ENCODE peak calls at places on chromosomes 13 and 19, in four cellular contexts. One of them, this sample, is unnamed.

GRCh38 chr13:37068962-37069361 is 9.5 kb upstream of the SUPT20H start:
- DNase-seq in Panc1: no peak
- DNase-seq in IMR-90: peak
- DNase-seq in ascending aorta: no peak
- DNase-seq in this sample: no peak

GRCh38 chr13:30429721-30430694 is 7.7 kb downstream of the UBE2L5 start:
- DNase-seq in ascending aorta: no peak
- DNase-seq in Panc1: peak
- DNase-seq in IMR-90: peak
- DNase-seq in this sample: peak

GRCh38 chr19:22600690-22601648 is 33.2 kb upstream of the ZNF492 start:
- DNase-seq in IMR-90: no peak
- DNase-seq in Panc1: no peak
- DNase-seq in ascending aorta: no peak
- DNase-seq in this sample: no peak

GRCh38 chr19:14058182-14059092 is 3.4 kb downstream of the PALM3 start:
- DNase-seq in ascending aorta: no peak
- DNase-seq in IMR-90: no peak
- DNase-seq in Panc1: no peak
- DNase-seq in this sample: no peak

GRCh38 chr13:35228536-35228935 is 248.0 kb downstream of the MAB21L1 start:
- DNase-seq in ascending aorta: no peak
- DNase-seq in IMR-90: no peak
- DNase-seq in Panc1: no peak
- DNase-seq in this sample: no peak

GRCh38 chr13:97757807-97758206 is 195.7 kb upstream of the IPO5 start:
- DNase-seq in ascending aorta: no peak
- DNase-seq in Panc1: no peak
- DNase-seq in IMR-90: no peak
- DNase-seq in this sample: no peak

GRCh38 chr19:52535831-52536800 is 8.6 kb downstream of the ZNF808 start:
- DNase-seq in IMR-90: peak
- DNase-seq in Panc1: no peak
- DNase-seq in ascending aorta: peak
- DNase-seq in this sample: peak

GRCh38 chr13:110553417-110553816 is 8.1 kb downstream of the RAB20 start:
- DNase-seq in IMR-90: no peak
- DNase-seq in Panc1: no peak
- DNase-seq in ascending aorta: no peak
- DNase-seq in this sample: no peak

GRCh38 chr13:48500652-48501197 is 32.2 kb downstream of the RCBTB2 start:
- DNase-seq in ascending aorta: no peak
- DNase-seq in Panc1: no peak
- DNase-seq in IMR-90: peak
- DNase-seq in this sample: peak

GRCh38 chr13:44899967-44900366 is 89.3 kb downstream of the NUFIP1 start:
- DNase-seq in IMR-90: no peak
- DNase-seq in ascending aorta: no peak
- DNase-seq in Panc1: no peak
- DNase-seq in this sample: peak

GRCh38 chr13:77138813-77139212 is 111.9 kb upstream of the FBXL3 start:
- DNase-seq in ascending aorta: no peak
- DNase-seq in IMR-90: no peak
- DNase-seq in Panc1: no peak
- DNase-seq in this sample: no peak

GRCh38 chr13:42355118-42355840 is 83.3 kb downstream of the AKAP11 start:
- DNase-seq in ascending aorta: no peak
- DNase-seq in Panc1: no peak
- DNase-seq in IMR-90: no peak
- DNase-seq in this sample: no peak

GRCh38 chr13:73684750-73685149 is 449.5 kb downstream of the KLF12 start:
- DNase-seq in IMR-90: no peak
- DNase-seq in ascending aorta: no peak
- DNase-seq in Panc1: no peak
- DNase-seq in this sample: no peak

DNA sequence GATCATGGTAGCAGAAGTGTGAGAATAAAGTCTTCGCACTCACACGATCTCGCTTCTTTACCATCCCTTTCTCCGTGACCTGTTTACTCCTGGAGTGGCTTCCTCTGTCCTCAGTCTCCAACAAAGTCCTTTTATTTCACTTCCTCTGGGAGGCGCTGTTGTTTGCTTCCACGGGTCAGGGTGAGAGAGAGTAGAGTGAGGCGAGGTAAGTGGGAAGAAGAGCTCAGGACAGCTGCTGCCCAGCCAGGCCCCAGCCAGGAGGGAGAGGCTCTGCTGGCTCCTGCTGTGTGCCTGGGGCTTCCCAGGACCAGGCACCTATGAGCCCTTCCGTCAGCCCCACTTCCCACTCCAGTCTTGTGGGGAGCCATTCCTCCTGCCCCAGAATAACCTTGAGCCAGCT is 242.1 kb downstream of the FGF9 start:
- DNase-seq in Panc1: no peak
- DNase-seq in ascending aorta: no peak
- DNase-seq in IMR-90: peak
- DNase-seq in this sample: no peak
- TF ChIP-seq CTCF in Panc1: no peak
- TF ChIP-seq CTCF in ascending aorta: no peak
- TF ChIP-seq CTCF in IMR-90: peak
- TF ChIP-seq CTCF in this sample: no peak

GRCh38 chr19:55382522-55383054 is 1.5 kb downstream of the TMEM238 start:
- DNase-seq in ascending aorta: no peak
- DNase-seq in IMR-90: no peak
- DNase-seq in Panc1: no peak
- DNase-seq in this sample: no peak
- H3K4me3 ChIP-seq in ascending aorta: no peak
- H3K4me3 ChIP-seq in IMR-90: no peak
- H3K4me3 ChIP-seq in Panc1: peak
- H3K4me3 ChIP-seq in this sample: peak

GRCh38 chr19:12792853-12793289 is 1.6 kb downstream of the JUNB start:
- DNase-seq in ascending aorta: no peak
- DNase-seq in IMR-90: no peak
- DNase-seq in Panc1: no peak
- DNase-seq in this sample: no peak

GRCh38 chr19:12794936-12795335 is 3.6 kb downstream of the JUNB start:
- DNase-seq in IMR-90: peak
- DNase-seq in ascending aorta: no peak
- DNase-seq in Panc1: no peak
- DNase-seq in this sample: no peak

GRCh38 chr19:12794196-12794921 is 3.1 kb downstream of the JUNB start:
- DNase-seq in IMR-90: peak
- DNase-seq in Panc1: no peak
- DNase-seq in ascending aorta: no peak
- DNase-seq in this sample: no peak

GRCh38 chr19:12792048-12792852 is 964 bp downstream of the JUNB start:
- DNase-seq in ascending aorta: no peak
- DNase-seq in IMR-90: peak
- DNase-seq in Panc1: no peak
- DNase-seq in this sample: peak

DNA sequence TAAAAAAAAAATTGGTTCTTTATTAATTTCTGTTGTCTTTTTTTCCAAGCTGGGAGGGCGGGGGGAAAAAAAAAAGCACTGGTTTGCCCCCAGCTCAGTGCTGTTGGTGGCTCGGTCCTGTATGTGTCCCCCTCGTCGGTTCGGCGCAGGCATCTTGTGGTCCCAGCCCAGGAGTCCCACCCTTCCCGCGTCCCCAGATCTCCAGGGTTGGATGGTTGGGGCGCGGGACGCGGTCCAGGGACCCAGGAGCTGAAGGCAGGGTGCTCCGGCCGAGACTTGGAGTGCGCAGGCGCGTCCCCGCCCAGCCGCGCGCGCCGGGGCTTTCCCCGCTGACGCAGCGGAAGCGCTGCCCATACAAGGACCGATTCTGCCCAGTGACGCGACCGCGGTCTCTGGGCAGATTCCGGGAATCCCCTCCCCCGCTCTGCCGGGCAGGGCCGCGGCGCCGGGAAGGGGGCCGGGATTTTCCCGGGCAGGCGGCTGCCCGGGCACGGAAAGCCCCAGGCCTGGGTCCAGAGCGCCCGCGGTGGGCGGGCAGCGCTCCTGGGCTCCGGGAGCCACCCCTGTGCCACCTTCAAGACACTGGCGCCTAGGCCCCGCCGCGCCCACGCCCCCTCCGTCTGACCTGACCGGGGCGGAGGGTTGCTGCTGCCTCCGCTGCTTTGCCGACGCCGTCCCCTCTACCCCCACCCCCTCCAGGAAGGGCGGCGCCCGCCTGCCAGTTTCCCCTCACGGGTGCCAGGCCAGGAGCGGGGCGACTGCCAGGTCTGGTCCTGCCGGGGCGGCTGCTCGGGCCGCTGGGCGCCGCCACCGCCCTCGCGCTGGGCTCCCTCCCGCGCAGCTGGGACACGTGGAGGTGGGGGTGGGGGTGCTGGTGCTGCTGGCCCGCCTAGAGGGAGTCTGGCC is 2.3 kb downstream of the JUNB start:
- DNase-seq in ascending aorta: peak
- DNase-seq in Panc1: no peak
- DNase-seq in IMR-90: peak
- DNase-seq in this sample: peak
- TF ChIP-seq CTCF in ascending aorta: no peak
- TF ChIP-seq CTCF in Panc1: no peak
- TF ChIP-seq CTCF in IMR-90: no peak
- TF ChIP-seq CTCF in this sample: no peak

GRCh38 chr19:43667524-43668405 is 2.2 kb downstream of the PLAUR start:
- DNase-seq in ascending aorta: no peak
- DNase-seq in Panc1: no peak
- DNase-seq in IMR-90: peak
- DNase-seq in this sample: no peak
- H3K4me3 ChIP-seq in ascending aorta: peak
- H3K4me3 ChIP-seq in Panc1: peak
- H3K4me3 ChIP-seq in IMR-90: peak
- H3K4me3 ChIP-seq in this sample: peak

GRCh38 chr13:23513460-23513859 is 56.8 kb upstream of the TNFRSF19 start:
- DNase-seq in IMR-90: no peak
- DNase-seq in ascending aorta: no peak
- DNase-seq in Panc1: no peak
- DNase-seq in this sample: no peak

GRCh38 chr13:23510544-23510916 is 59.7 kb upstream of the TNFRSF19 start:
- DNase-seq in IMR-90: no peak
- DNase-seq in Panc1: no peak
- DNase-seq in ascending aorta: no peak
- DNase-seq in this sample: peak

GRCh38 chr13:23512762-23513395 is 57.3 kb upstream of the TNFRSF19 start:
- DNase-seq in ascending aorta: no peak
- DNase-seq in Panc1: no peak
- DNase-seq in IMR-90: no peak
- DNase-seq in this sample: no peak

GRCh38 chr13:23509781-23510543 is 60.2 kb upstream of the TNFRSF19 start:
- DNase-seq in IMR-90: peak
- DNase-seq in Panc1: no peak
- DNase-seq in ascending aorta: no peak
- DNase-seq in this sample: peak

DNA sequence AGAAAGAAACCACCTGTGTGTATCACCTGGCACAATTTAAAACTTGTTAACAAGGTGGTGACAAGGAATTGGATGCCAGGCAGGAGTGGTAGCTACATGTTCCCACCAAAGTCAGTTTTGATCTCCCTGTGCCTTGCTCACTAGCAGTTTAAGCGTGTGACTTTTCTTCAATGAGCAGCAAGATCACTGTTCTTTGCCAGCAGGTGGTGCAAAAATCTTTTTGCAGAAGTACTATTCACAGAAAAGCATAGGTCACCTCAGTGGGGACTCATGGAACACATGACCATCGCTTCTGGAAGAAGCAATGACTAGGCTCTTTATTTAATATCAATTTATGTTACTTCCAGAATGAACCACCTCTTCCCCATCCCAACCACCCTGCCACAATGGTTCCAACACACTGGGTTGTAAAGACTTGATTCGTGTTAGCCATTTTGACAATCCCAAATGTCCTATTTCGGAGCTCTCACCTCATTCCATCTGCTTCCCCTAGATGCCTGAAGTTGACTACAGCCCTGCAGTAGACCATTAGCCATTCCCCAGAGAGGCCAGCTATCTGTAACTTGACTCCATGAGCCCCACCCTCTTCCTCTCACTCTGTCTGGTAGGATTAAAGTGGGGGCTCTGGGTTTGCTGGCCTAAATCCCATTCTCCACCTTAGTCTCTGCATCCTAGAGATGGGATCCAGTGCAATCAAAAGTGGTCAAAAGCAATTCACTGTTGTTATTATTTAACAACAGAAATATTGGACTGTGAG is 59.1 kb upstream of the TNFRSF19 start:
- DNase-seq in IMR-90: peak
- DNase-seq in ascending aorta: no peak
- DNase-seq in Panc1: no peak
- DNase-seq in this sample: peak
- TF ChIP-seq CTCF in IMR-90: peak
- TF ChIP-seq CTCF in ascending aorta: no peak
- TF ChIP-seq CTCF in Panc1: peak
- TF ChIP-seq CTCF in this sample: peak

GRCh38 chr19:50657222-50657669 is 8.0 kb downstream of the C19orf81 start:
- DNase-seq in ascending aorta: no peak
- DNase-seq in IMR-90: no peak
- DNase-seq in Panc1: no peak
- DNase-seq in this sample: no peak

GRCh38 chr19:50660083-50660366 is 10.8 kb downstream of the C19orf81 start:
- DNase-seq in IMR-90: no peak
- DNase-seq in Panc1: no peak
- DNase-seq in ascending aorta: no peak
- DNase-seq in this sample: no peak

GRCh38 chr19:50659318-50660082 is 10.3 kb downstream of the C19orf81 start:
- DNase-seq in Panc1: no peak
- DNase-seq in IMR-90: no peak
- DNase-seq in ascending aorta: no peak
- DNase-seq in this sample: no peak

GRCh38 chr19:50657672-50658437 is 8.6 kb downstream of the C19orf81 start:
- DNase-seq in Panc1: peak
- DNase-seq in ascending aorta: peak
- DNase-seq in IMR-90: peak
- DNase-seq in this sample: peak

DNA sequence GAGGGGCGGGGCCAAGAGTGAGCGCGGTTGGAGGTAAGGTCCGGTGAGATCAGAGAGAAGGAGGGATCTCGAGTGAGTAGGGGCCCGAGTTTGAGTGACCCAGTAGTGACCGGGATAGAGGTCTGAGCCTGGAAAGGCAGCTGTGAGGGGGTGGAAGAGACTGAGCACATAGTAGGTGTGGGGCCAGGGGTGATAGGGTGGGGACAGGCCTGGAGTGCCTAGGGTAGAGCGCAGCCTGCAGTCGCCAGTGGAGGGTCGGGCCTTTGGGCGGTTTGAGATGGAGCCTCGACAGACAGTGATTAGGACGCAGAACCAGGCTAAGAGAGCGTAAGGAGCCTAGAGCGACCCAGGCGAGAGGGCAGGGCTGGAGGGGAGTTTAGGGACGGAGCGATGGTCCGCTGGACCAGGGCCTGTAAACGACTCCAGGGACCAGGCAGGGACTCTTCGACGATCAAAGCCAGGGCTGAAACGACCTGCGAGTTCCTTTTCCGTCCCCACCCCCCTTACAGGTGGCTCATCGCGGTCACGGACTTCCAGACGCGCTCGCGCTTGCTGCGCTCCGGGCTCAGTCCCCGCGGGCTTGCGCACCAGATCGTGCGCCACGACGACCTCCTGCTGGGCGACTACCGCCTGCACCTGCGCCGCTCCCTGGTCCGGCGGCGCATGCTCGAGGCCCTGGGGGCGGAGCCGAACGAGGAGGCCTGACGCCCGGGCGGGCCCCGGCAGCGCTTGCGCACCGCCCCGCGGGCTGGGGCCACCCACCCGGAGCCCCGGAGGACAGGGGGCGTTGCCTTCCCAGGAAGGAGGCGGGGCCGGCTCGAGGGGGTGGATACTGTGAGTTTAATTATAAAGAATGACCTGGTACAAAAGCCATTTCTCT is 9.4 kb downstream of the C19orf81 start:
- DNase-seq in IMR-90: peak
- DNase-seq in ascending aorta: no peak
- DNase-seq in Panc1: no peak
- DNase-seq in this sample: peak
- H3K4me3 ChIP-seq in IMR-90: peak
- H3K4me3 ChIP-seq in ascending aorta: peak
- H3K4me3 ChIP-seq in Panc1: peak
- H3K4me3 ChIP-seq in this sample: no peak